ENCODE peak calls at places on chromosomes 16 and 17, in ten cellular contexts. C, J, U, H, M, X, I, E, D and Q are unnamed samples.
A peak's percentile ranks its signal among the peaks of the same experiment; 100 is the strongest.

GRCh38 chr17:56678249-56679144 is 85.0 kb downstream of the NOG start:
- DNase-seq in J (no peak), X (no peak), I (no peak), E (no peak), M (no peak), D (no peak), U (no peak), C (peak; percentile 47), H (no peak), Q (peak; percentile 69)

GRCh38 chr16:11133344-11133921 is 122.6 kb downstream of the SOCS1 start:
- DNase-seq in E (peak; percentile 40), I (no peak), X (no peak), J (peak; percentile 88), C (peak; percentile 99), M (no peak), H (peak; percentile 85), D (no peak), U (no peak), Q (no peak)

GRCh38 chr16:259814-260253 is 15.9 kb downstream of the RGS11 start:
- DNase-seq in C (no peak), J (no peak), U (no peak), D (no peak), E (no peak), X (no peak), M (no peak), H (no peak), I (no peak), Q (peak; percentile 50)

GRCh38 chr16:23081675-23082119 is 67.6 kb downstream of the USP31 start:
- DNase-seq in E (no peak), H (no peak), M (no peak), D (no peak), U (no peak), C (peak; percentile 91), I (no peak), X (no peak), J (no peak), Q (no peak)

GRCh38 chr16:64417711-64418227 is 704.1 kb downstream of the CDH11 start:
- DNase-seq in U (no peak), I (no peak), J (no peak), X (no peak), M (no peak), D (no peak), E (no peak), C (peak; percentile 72), H (no peak), Q (no peak)

GRCh38 chr16:2532494-2533141 is 1.4 kb upstream of the CEMP1 start:
- DNase-seq in H (peak; percentile 91), J (peak; percentile 88), M (no peak), D (peak; percentile 42), C (peak; percentile 60), E (no peak), U (no peak), X (peak; percentile 81), I (no peak), Q (peak; percentile 91)

GRCh38 chr17:49635121-49635520 is 42.8 kb downstream of the SPOP start:
- DNase-seq in J (no peak), M (no peak), X (no peak), E (no peak), C (peak; percentile 53), U (no peak), H (no peak), D (no peak), I (no peak), Q (no peak)

GRCh38 chr17:48745381-48746275 is 17.1 kb upstream of the HOXB13 start:
- DNase-seq in I (no peak), U (no peak), C (no peak), X (no peak), E (no peak), H (no peak), D (no peak), M (no peak), J (no peak), Q (no peak)

GRCh38 chr16:69123894-69124293 is 8.5 kb downstream of the CHTF8 start:
- DNase-seq in H (peak; percentile 74), J (peak; percentile 79), E (peak; percentile 61), I (no peak), U (peak; percentile 29), M (no peak), C (peak; percentile 81), X (peak; percentile 64), D (peak; percentile 50), Q (peak; percentile 68)

GRCh38 chr17:19728114-19728495 is 11.7 kb upstream of the SLC47A2 start:
- DNase-seq in E (peak; percentile 90), I (no peak), M (no peak), X (no peak), J (no peak), U (no peak), C (peak; percentile 83), D (no peak), H (peak; percentile 88), Q (no peak)

GRCh38 chr16:10321407-10322397 is 64.2 kb upstream of the ATF7IP2 start:
- DNase-seq in J (no peak), U (no peak), E (no peak), X (no peak), D (no peak), H (no peak), M (no peak), C (no peak), I (no peak), Q (no peak)

GRCh38 chr17:41211845-41212466 is 14.5 kb upstream of the KRTAP9-2 start:
- DNase-seq in C (peak; percentile 70), U (no peak), X (no peak), H (no peak), I (no peak), J (no peak), E (no peak), D (no peak), M (no peak), Q (no peak)

GRCh38 chr17:5588584-5588983 is 4.3 kb upstream of the NLRP1 start:
- DNase-seq in D (no peak), C (no peak), H (no peak), J (no peak), X (no peak), E (no peak), I (no peak), U (no peak), M (no peak), Q (no peak)

GRCh38 chr16:2150418-2151187 is 2.2 kb downstream of the RAB26 start:
- DNase-seq in U (no peak), X (no peak), M (no peak), I (no peak), H (peak; percentile 78), D (peak; percentile 40), E (no peak), J (no peak), C (no peak), Q (peak; percentile 87)

GRCh38 chr17:28944862-28945741 is 6.2 kb downstream of the PHF12 start:
- DNase-seq in I (no peak), H (no peak), U (no peak), C (peak; percentile 78), D (no peak), M (no peak), J (no peak), E (no peak), X (no peak), Q (no peak)

GRCh38 chr17:65985571-65985970 is 206.4 kb downstream of the CEP112 start:
- DNase-seq in I (no peak), X (no peak), J (no peak), U (no peak), E (no peak), C (peak; percentile 13), M (no peak), H (no peak), D (no peak), Q (no peak)

GRCh38 chr16:16120044-16120381 is 103.3 kb downstream of the ABCC6 start:
- DNase-seq in J (no peak), I (no peak), C (no peak), X (no peak), D (no peak), M (no peak), U (no peak), H (no peak), E (no peak), Q (no peak)

GRCh38 chr16:47198180-47198575 is 54.4 kb upstream of the NETO2 start:
- DNase-seq in I (no peak), D (no peak), X (no peak), H (no peak), U (no peak), J (no peak), C (peak; percentile 4), M (no peak), E (no peak), Q (no peak)

GRCh38 chr17:29368161-29368560 is 22.0 kb upstream of the TAOK1 start:
- DNase-seq in C (no peak), E (no peak), D (no peak), M (no peak), X (no peak), H (no peak), U (no peak), J (no peak), I (no peak), Q (no peak)

GRCh38 chr16:80824623-80825364 is 20.4 kb upstream of the CDYL2 start:
- DNase-seq in I (no peak), D (peak; percentile 17), E (no peak), C (peak; percentile 69), U (no peak), M (no peak), J (peak; percentile 40), H (peak; percentile 46), X (no peak), Q (peak; percentile 34)

GRCh38 chr16:26605872-26606271 is 460.9 kb upstream of the C16orf82 start:
- DNase-seq in J (no peak), X (no peak), M (no peak), H (no peak), D (no peak), E (no peak), U (peak; percentile 15), I (no peak), C (no peak), Q (no peak)

GRCh38 chr17:79224476-79224875 is 149.9 kb downstream of the ENGASE start:
- DNase-seq in D (no peak), I (no peak), X (no peak), C (no peak), J (no peak), E (no peak), H (no peak), U (no peak), M (no peak), Q (no peak)